ENCODE peak calls at places on chromosomes 13 and 19, in ten cellular contexts. D is ovary, L is heart left ventricle, I is ascending aorta, T is thoracic aorta, M is esophagus muscularis mucosa, O is A549, F is AG04450, B is colonic mucosa, Q is IMR-90. H is an unnamed sample.

GRCh38 chr13:34719060-34719875 is 222.8 kb upstream of the NBEA start:
- DNase-seq in D (no peak), L (no peak), I (no peak), T (no peak), M (no peak), O (no peak), F (no peak), B (no peak), Q (no peak), H (no peak)

GRCh38 chr13:113906566-113906965 is 42.7 kb upstream of the GAS6 start:
- DNase-seq in D (no peak), L (no peak), I (no peak), T (no peak), M (peak; percentile 91), O (no peak), F (no peak), B (peak; percentile 16), Q (no peak), H (peak; percentile 25)

GRCh38 chr13:111482806-111483620 is 162.6 kb downstream of the TEX29 start:
- DNase-seq in D (no peak), L (no peak), I (no peak), T (no peak), M (no peak), O (no peak), F (no peak), B (no peak), Q (no peak), H (no peak)

GRCh38 chr13:79541426-79542049 is 60.6 kb downstream of the NDFIP2 start:
- DNase-seq in D (no peak), L (no peak), I (no peak), T (no peak), M (no peak), O (peak; percentile 61), F (peak; percentile 46), B (no peak), Q (peak; percentile 73), H (no peak)

GRCh38 chr19:17775991-17776803 is 18.7 kb upstream of the B3GNT3 start:
- DNase-seq in D (no peak), L (no peak), I (no peak), T (no peak), M (no peak), O (no peak), F (no peak), B (no peak), Q (peak; percentile 6), H (no peak)

GRCh38 chr13:26480246-26480855 is 77.1 kb upstream of the WASF3 start:
- DNase-seq in D (no peak), L (no peak), I (no peak), T (no peak), M (no peak), O (peak; percentile 19), F (no peak), B (peak; percentile 28), Q (peak; percentile 55), H (no peak)

GRCh38 chr13:33017410-33017929 is 1.2 kb downstream of the KL start:
- DNase-seq in D (no peak), L (peak; percentile 56), I (no peak), T (no peak), M (no peak), O (peak; percentile 69), F (no peak), B (peak; percentile 63), Q (peak; percentile 6), H (no peak)

GRCh38 chr19:35106291-35106583 is 9.4 kb upstream of the FXYD3 start:
- DNase-seq in D (no peak), L (no peak), I (no peak), T (no peak), M (no peak), O (no peak), F (no peak), B (no peak), Q (no peak), H (no peak)

GRCh38 chr19:43574424-43575155 is 737 bp downstream of the XRCC1 start:
- DNase-seq in D (peak; percentile 32), L (no peak), I (no peak), T (no peak), M (no peak), O (no peak), F (no peak), B (no peak), Q (peak; percentile 35), H (no peak)

GRCh38 chr19:29401712-29402421 is 123.9 kb upstream of the VSTM2B start:
- DNase-seq in D (no peak), L (no peak), I (no peak), T (no peak), M (no peak), O (no peak), F (no peak), B (no peak), Q (no peak), H (no peak)

GRCh38 chr19:47125669-47125938 is 5.0 kb upstream of the SAE1 start:
- DNase-seq in D (no peak), L (no peak), I (no peak), T (no peak), M (no peak), O (no peak), F (no peak), B (no peak), Q (no peak), H (no peak)
- TF ChIP-seq CTCF in D (no peak), L (no peak), I (no peak), T (no peak), M (no peak), O (no peak), F (no peak), B (no peak), Q (no peak), H (no peak)

DNA sequence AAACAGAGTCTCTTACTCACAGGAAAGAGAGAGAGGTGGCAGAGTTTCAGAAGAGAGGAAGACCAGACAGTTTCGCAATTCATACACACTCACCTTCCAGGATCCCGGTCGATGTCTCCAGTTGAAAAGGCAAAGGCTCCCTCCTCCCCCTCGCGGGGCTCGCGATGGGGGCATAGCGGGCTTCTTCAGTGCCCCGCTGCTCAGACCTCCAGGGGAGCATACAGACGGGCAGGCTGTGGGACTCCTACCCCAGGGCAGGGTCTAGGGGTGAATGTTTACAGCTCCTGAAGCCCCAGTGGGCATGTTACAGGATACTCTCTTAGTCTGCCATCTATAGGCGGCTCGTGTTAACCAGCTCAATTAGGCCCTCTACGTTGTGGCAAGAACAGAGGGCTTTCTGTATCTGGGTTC is 139.2 kb downstream of the SLITRK5 start:
- DNase-seq in D (no peak), L (no peak), I (no peak), T (no peak), M (no peak), O (peak; percentile 82), F (no peak), B (no peak), Q (no peak), H (no peak)
- H3K4me3 ChIP-seq in D (no peak overlapping the region), L (no peak overlapping the region), I (no peak overlapping the region), T (no peak overlapping the region), M (no peak overlapping the region), O (peak overlapping the region; percentile 50), F (no peak overlapping the region), B (no peak overlapping the region), Q (no peak overlapping the region), H (no peak overlapping the region)

DNA sequence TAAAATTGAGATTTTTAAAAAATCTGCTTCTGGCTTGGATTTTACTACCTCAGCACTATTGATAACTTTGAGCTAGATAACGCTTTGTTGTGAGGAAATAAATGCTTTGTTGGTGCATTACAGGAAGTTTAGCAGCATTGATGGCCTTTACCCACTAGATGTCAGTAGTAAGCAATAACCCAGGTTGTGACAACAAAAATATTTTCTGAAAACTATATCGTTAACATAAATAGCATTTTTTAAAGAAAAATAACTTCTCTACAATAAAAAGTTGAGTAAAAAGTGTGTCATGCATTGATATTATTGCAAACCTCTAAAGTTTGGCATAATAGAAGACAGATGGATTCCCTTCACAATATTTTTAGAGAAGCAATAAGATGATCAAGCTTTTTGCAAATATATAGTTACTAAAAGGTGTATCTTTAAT is 1246.5 kb downstream of the UQCRFS1 start:
- DNase-seq in D (no peak), L (no peak), I (no peak), T (no peak), M (no peak), O (peak; percentile 31), F (no peak), B (no peak), Q (no peak), H (no peak)
- H3K27ac ChIP-seq in D (no peak overlapping the region), L (no peak overlapping the region), I (no peak overlapping the region), T (no peak overlapping the region), M (no peak overlapping the region), O (no peak overlapping the region), F (no peak overlapping the region), B (no peak overlapping the region), Q (no peak overlapping the region), H (no peak overlapping the region)

GRCh38 chr13:41955605-41956004 is 5.3 kb downstream of the VWA8 start:
- DNase-seq in D (no peak), L (no peak), I (no peak), T (no peak), M (no peak), O (no peak), F (no peak), B (no peak), Q (no peak), H (no peak)

GRCh38 chr13:41962994-41963393 is 2.1 kb upstream of the VWA8 start:
- DNase-seq in D (no peak), L (no peak), I (no peak), T (no peak), M (no peak), O (no peak), F (no peak), B (no peak), Q (peak; percentile 44), H (no peak)

GRCh38 chr13:41956272-41956671 is 4.6 kb downstream of the VWA8 start:
- DNase-seq in D (no peak), L (no peak), I (no peak), T (no peak), M (no peak), O (no peak), F (no peak), B (no peak), Q (no peak), H (no peak)

GRCh38 chr13:41960195-41960699 is 662 bp downstream of the VWA8 start:
- DNase-seq in D (no peak), L (no peak), I (no peak), T (no peak), M (no peak), O (no peak), F (no peak), B (no peak), Q (peak; percentile 29), H (no peak)

DNA sequence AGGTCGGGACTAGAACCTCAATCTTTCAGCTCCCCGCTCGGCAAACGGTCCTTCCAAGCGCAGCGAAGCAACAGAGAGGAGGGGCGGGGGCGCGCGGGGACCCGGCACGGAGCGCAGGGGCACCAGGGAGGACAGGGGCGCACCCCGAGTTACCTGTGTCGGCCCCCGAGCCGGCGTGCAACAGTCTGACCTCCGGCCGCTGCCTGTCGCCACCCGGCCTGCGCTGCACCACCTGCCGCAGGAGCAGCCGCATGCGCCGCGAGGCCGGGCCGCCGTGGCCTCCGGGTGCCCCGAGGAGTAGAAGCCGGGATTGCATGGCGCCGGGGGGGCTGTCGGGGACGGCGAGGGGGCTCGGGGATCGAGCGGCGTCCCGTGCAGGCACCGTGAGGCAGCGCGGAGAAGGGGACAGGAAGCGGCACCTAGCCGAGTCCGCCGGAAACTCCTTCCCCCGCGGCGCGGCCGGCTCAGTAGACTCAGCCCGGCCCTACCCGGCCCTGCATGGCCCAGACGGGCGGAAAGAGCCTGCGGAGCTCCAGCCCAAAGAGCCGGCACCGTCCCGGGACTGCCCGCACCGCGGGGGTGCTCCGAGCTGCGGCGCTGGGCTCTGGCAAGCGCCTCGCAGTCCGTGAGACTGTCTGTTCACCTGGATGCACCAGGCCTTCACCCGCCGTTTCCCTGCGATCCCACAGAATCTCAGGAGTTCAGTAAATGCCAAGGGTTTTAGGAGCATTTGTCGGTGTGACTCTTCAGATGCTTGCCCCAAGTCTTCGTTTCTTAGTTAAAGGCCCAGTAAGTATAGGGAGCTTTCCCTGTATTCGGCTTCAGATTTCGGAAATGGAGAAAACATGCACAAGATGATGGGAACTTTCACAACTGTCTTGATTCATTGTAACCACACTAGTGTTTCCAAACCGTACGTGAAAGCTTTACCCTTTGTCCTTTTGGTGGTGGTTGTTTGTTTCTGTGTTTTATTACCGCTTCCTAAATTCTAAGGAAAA is at the start of gene VWA8:
- DNase-seq in D (peak; percentile 77), L (peak; percentile 84), I (no peak), T (peak; percentile 21), M (peak; percentile 94), O (peak; percentile 86), F (no peak), B (peak; percentile 81), Q (peak; percentile 78), H (peak; percentile 84)
- TF ChIP-seq CTCF in D (no peak), L (no peak), I (no peak), T (no peak), M (no peak), O (no peak), F (no peak), B (no peak), Q (no peak), H (no peak)

H was measured in lung.